ENCODE peak calls at places on chromosomes 3 and 15, in ten cellular contexts. A, S, H, C, E, R, J, M, Q and X are unnamed samples.

GRCh38 chr3:123276346-123276745 is 74.6 kb downstream of the SEC22A start:
- DNase-seq in A (no peak), S (no peak), H (no peak), C (no peak), E (no peak), R (no peak), J (no peak), M (no peak), Q (no peak), X (no peak)

GRCh38 chr15:74530771-74531143 is 10.3 kb upstream of the ARID3B start:
- DNase-seq in A (no peak), S (no peak), H (no peak), C (no peak), E (no peak), R (no peak), J (no peak), M (no peak), Q (no peak), X (peak; percentile 14)

GRCh38 chr3:193593666-193594025 is 638 bp downstream of the OPA1 start:
- DNase-seq in A (no peak), S (peak; percentile 55), H (peak; percentile 33), C (peak; percentile 50), E (peak; percentile 36), R (no peak), J (peak; percentile 53), M (peak; percentile 11), Q (peak; percentile 34), X (no peak)

GRCh38 chr3:30511524-30512278 is 94.7 kb upstream of the TGFBR2 start:
- DNase-seq in A (peak; percentile 97), S (peak; percentile 61), H (no peak), C (no peak), E (no peak), R (peak; percentile 85), J (no peak), M (no peak), Q (no peak), X (no peak)

GRCh38 chr3:55476515-55476914 is 10.6 kb downstream of the WNT5A start:
- DNase-seq in A (peak; percentile 84), S (peak; percentile 90), H (no peak), C (no peak), E (no peak), R (peak; percentile 64), J (no peak), M (no peak), Q (no peak), X (no peak)

GRCh38 chr15:60228096-60228495 is 169.7 kb downstream of the ANXA2 start:
- DNase-seq in A (no peak), S (no peak), H (no peak), C (no peak), E (no peak), R (no peak), J (no peak), M (no peak), Q (no peak), X (no peak)

GRCh38 chr15:78061963-78062427 is 15.5 kb downstream of the TBC1D2B start:
- DNase-seq in A (no peak), S (peak; percentile 67), H (peak; percentile 50), C (peak; percentile 67), E (peak; percentile 41), R (no peak), J (peak; percentile 80), M (no peak), Q (peak; percentile 45), X (no peak)

GRCh38 chr15:99511529-99511864 is 54.3 kb upstream of the MEF2A start:
- DNase-seq in A (no peak), S (no peak), H (no peak), C (no peak), E (no peak), R (peak; percentile 24), J (peak; percentile 69), M (no peak), Q (peak; percentile 55), X (no peak)

GRCh38 chr15:39786444-39787056 is 3.9 kb upstream of the FSIP1 start:
- DNase-seq in A (no peak), S (peak; percentile 67), H (peak; percentile 38), C (peak; percentile 20), E (peak; percentile 66), R (no peak), J (peak; percentile 58), M (no peak), Q (peak; percentile 63), X (peak; percentile 71)

GRCh38 chr15:63909819-63910437 is 76.2 kb upstream of the HERC1 start:
- DNase-seq in A (peak; percentile 61), S (peak; percentile 90), H (no peak), C (no peak), E (no peak), R (peak; percentile 75), J (no peak), M (no peak), Q (no peak), X (no peak)

GRCh38 chr3:57627976-57628375 is 30.8 kb upstream of the ARF4 start:
- DNase-seq in A (no peak), S (peak; percentile 13), H (no peak), C (no peak), E (no peak), R (no peak), J (no peak), M (no peak), Q (no peak), X (no peak)

GRCh38 chr15:63605036-63605435 is 7.8 kb downstream of the FBXL22 start:
- DNase-seq in A (no peak), S (no peak), H (no peak), C (no peak), E (no peak), R (no peak), J (no peak), M (no peak), Q (no peak), X (no peak)

GRCh38 chr3:141454906-141455602 is 31.8 kb upstream of the RASA2 start:
- DNase-seq in A (peak; percentile 75), S (peak; percentile 88), H (peak; percentile 62), C (peak; percentile 42), E (peak; percentile 74), R (peak; percentile 65), J (peak; percentile 87), M (no peak), Q (peak; percentile 83), X (peak; percentile 80)

GRCh38 chr15:99421172-99421656 is 144.6 kb upstream of the MEF2A start:
- DNase-seq in A (no peak), S (no peak), H (peak; percentile 38), C (peak; percentile 74), E (no peak), R (no peak), J (no peak), M (no peak), Q (no peak), X (no peak)

GRCh38 chr15:29871401-29871800 is 49.1 kb upstream of the TJP1 start:
- DNase-seq in A (no peak), S (no peak), H (no peak), C (no peak), E (no peak), R (no peak), J (no peak), M (no peak), Q (no peak), X (no peak)

GRCh38 chr3:118705827-118706226 is 328.8 kb downstream of the IGSF11 start:
- DNase-seq in A (no peak), S (no peak), H (no peak), C (no peak), E (no peak), R (no peak), J (no peak), M (no peak), Q (no peak), X (no peak)

GRCh38 chr15:101256756-101257155 is 4.9 kb upstream of the CHSY1 start:
- DNase-seq in A (no peak), S (no peak), H (no peak), C (peak; percentile 41), E (peak; percentile 40), R (no peak), J (no peak), M (no peak), Q (peak; percentile 34), X (no peak)

GRCh38 chr15:70409388-70409787 is 311.7 kb upstream of the TLE3 start:
- DNase-seq in A (no peak), S (no peak), H (no peak), C (no peak), E (no peak), R (no peak), J (no peak), M (no peak), Q (no peak), X (no peak)

GRCh38 chr3:136858381-136858780 is 3.6 kb upstream of the NCK1 start:
- DNase-seq in A (no peak), S (peak; percentile 28), H (no peak), C (no peak), E (no peak), R (no peak), J (no peak), M (no peak), Q (no peak), X (no peak)